ENCODE peak calls at places on chromosomes 2 and 18, in nine cellular contexts. T, I, W, N, R, E, P, U and O are unnamed samples.

GRCh38 chr2:177721087-177721486 is 328.5 kb downstream of the AGPS start:
- DNase-seq in T (no peak), I (no peak), W (no peak), N (no peak), R (no peak), E (no peak), P (no peak), U (no peak), O (no peak)

GRCh38 chr2:62474173-62474572 is 31.8 kb downstream of the TMEM17 start:
- DNase-seq in T (no peak), I (no peak), W (no peak), N (no peak), R (no peak), E (no peak), P (no peak), U (no peak), O (no peak)

GRCh38 chr18:36700955-36701354 is 127.8 kb downstream of the TPGS2 start:
- DNase-seq in T (no peak), I (no peak), W (no peak), N (no peak), R (no peak), E (no peak), P (no peak), U (no peak), O (no peak)

GRCh38 chr2:223787358-223787757 is 50.0 kb downstream of the AP1S3 start:
- DNase-seq in T (peak), I (no peak), W (no peak), N (no peak), R (no peak), E (no peak), P (no peak), U (no peak), O (no peak)

GRCh38 chr18:596288-596881 is 403 bp upstream of the CLUL1 start:
- DNase-seq in T (peak), I (no peak), W (no peak), N (peak), R (no peak), E (no peak), P (peak), U (no peak), O (peak)

GRCh38 chr2:128302011-128302743 is 16.5 kb downstream of the HS6ST1 start:
- DNase-seq in T (no peak), I (no peak), W (no peak), N (no peak), R (peak), E (peak), P (peak), U (no peak), O (no peak)

GRCh38 chr18:3367491-3368091 is 82.4 kb upstream of the TGIF1 start:
- DNase-seq in T (no peak), I (no peak), W (no peak), N (no peak), R (peak), E (no peak), P (no peak), U (no peak), O (peak)

GRCh38 chr2:75808793-75809535 is 98.2 kb upstream of the GCFC2 start:
- DNase-seq in T (no peak), I (no peak), W (no peak), N (no peak), R (no peak), E (no peak), P (peak), U (no peak), O (peak)

GRCh38 chr2:111523009-111523408 is 361.0 kb downstream of the ANAPC1 start:
- DNase-seq in T (no peak), I (no peak), W (no peak), N (no peak), R (no peak), E (peak), P (no peak), U (no peak), O (no peak)

GRCh38 chr2:199405241-199405640 is 52.5 kb downstream of the SATB2 start:
- DNase-seq in T (no peak), I (no peak), W (no peak), N (no peak), R (peak), E (no peak), P (no peak), U (no peak), O (peak)

GRCh38 chr18:55543130-55543704 is 44.8 kb downstream of the TCF4 start:
- DNase-seq in T (no peak), I (no peak), W (no peak), N (no peak), R (no peak), E (no peak), P (no peak), U (no peak), O (no peak)